ENCODE peak calls at places on chromosome 11, in eight cellular contexts. R is HCT116, K is OCI-LY7, X is progenitor cell of endocrine pancreas, H is SK-N-SH, Q is HepG2, O is A549, S is IMR-90. U is an unnamed sample.

GRCh38 chr11:33670250-33671011 is 30.2 kb downstream of the C11orf91 start:
- DNase-seq in R (no peak), K (no peak), X (no peak), H (no peak), Q (no peak), O (no peak), S (peak; percentile 87), U (peak; percentile 4)

GRCh38 chr11:68121067-68121899 is at the start of gene CHKA:
- DNase-seq in R (peak; percentile 64), K (peak; percentile 93), X (peak; percentile 84), H (peak; percentile 99), Q (peak; percentile 84), O (peak; percentile 84), S (peak; percentile 82), U (peak; percentile 91)

GRCh38 chr11:69014936-69015549 is 2.0 kb upstream of the MRGPRF start:
- DNase-seq in R (no peak), K (no peak), X (no peak), H (peak; percentile 51), Q (no peak), O (no peak), S (no peak), U (no peak)

GRCh38 chr11:86122773-86123172 is 53.9 kb upstream of the PICALM start:
- DNase-seq in R (no peak), K (no peak), X (no peak), H (no peak), Q (no peak), O (no peak), S (no peak), U (no peak)

GRCh38 chr11:133082453-133082781 is 449.9 kb downstream of the OPCML start:
- DNase-seq in R (no peak), K (no peak), X (no peak), H (no peak), Q (no peak), O (no peak), S (no peak), U (peak; percentile 41)

GRCh38 chr11:73391665-73392064 is 15.5 kb downstream of the RELT start:
- DNase-seq in R (no peak), K (no peak), X (no peak), H (no peak), Q (no peak), O (no peak), S (no peak), U (no peak)

GRCh38 chr11:12318791-12319733 is 58.3 kb upstream of the PARVA start:
- DNase-seq in R (no peak), K (peak; percentile 2), X (no peak), H (peak; percentile 59), Q (no peak), O (no peak), S (peak; percentile 89), U (no peak)

GRCh38 chr11:93512965-93513667 is 30.1 kb downstream of the SMCO4 start:
- DNase-seq in R (no peak), K (peak; percentile 62), X (no peak), H (no peak), Q (no peak), O (no peak), S (no peak), U (no peak)

GRCh38 chr11:84675631-84676030 is 951.5 kb downstream of the DLG2 start:
- DNase-seq in R (no peak), K (no peak), X (no peak), H (no peak), Q (no peak), O (no peak), S (no peak), U (no peak)

GRCh38 chr11:113549061-113549460 is 73.9 kb upstream of the DRD2 start:
- DNase-seq in R (no peak), K (no peak), X (no peak), H (no peak), Q (no peak), O (no peak), S (no peak), U (no peak)

GRCh38 chr11:2837096-2837601 is 48.4 kb downstream of the CDKN1C start:
- DNase-seq in R (peak; percentile 18), K (no peak), X (peak; percentile 64), H (peak; percentile 73), Q (peak; percentile 62), O (peak; percentile 28), S (peak; percentile 11), U (no peak)
- TF ChIP-seq CTCF in R (peak; percentile 46), K (no peak), X (peak; percentile 55), H (no peak), Q (peak; percentile 13), O (no peak), S (peak; percentile 23), U (no peak)

GRCh38 chr11:116078101-116078561 is 573.9 kb upstream of the CADM1 start:
- DNase-seq in R (no peak), K (peak; percentile 24), X (no peak), H (peak; percentile 59), Q (peak; percentile 15), O (no peak), S (peak; percentile 20), U (no peak)
- TF ChIP-seq CTCF in R (peak; percentile 28), K (peak; percentile 73), X (peak; percentile 61), H (peak; percentile 43), Q (peak; percentile 56), O (no peak), S (peak; percentile 52), U (no peak)

DNA sequence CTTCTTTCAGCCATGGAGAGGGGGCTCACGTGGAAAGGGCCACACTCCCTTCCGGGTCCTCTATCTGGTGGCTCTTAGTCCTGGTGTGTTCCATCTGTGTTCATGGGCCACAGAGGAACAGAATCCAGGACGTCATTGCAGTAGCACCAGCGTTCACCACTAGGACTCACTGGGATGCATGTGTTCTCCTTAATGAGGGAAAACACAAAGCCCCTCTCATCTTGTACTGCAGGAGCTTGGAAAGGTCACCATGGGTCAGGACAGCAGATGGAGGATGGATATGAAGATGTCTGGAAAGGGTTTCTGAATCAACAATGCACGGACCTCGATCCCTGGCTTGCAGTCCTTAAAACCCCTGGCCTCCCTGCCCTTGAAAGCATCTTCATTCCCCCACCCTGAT is 113.8 kb upstream of the THY1 start:
- DNase-seq in R (no peak), K (no peak), X (no peak), H (no peak), Q (no peak), O (no peak), S (no peak), U (no peak)
- TF ChIP-seq CTCF in R (peak; percentile 7), K (no peak), X (no peak), H (no peak), Q (no peak), O (no peak), S (no peak), U (no peak)

GRCh38 chr11:123480290-123480815 is 50.3 kb downstream of the GRAMD1B start:
- DNase-seq in R (no peak), K (no peak), X (no peak), H (no peak), Q (no peak), O (no peak), S (no peak), U (no peak)

GRCh38 chr11:123481647-123482046 is 51.6 kb downstream of the GRAMD1B start:
- DNase-seq in R (no peak), K (no peak), X (no peak), H (no peak), Q (no peak), O (no peak), S (no peak), U (no peak)

GRCh38 chr11:123478352-123478986 is 48.4 kb downstream of the GRAMD1B start:
- DNase-seq in R (peak; percentile 77), K (peak; percentile 67), X (no peak), H (peak; percentile 76), Q (peak; percentile 64), O (peak; percentile 71), S (peak; percentile 85), U (peak; percentile 25)

GRCh38 chr11:123477205-123477907 is 47.3 kb downstream of the GRAMD1B start:
- DNase-seq in R (no peak), K (no peak), X (no peak), H (no peak), Q (no peak), O (no peak), S (no peak), U (no peak)

GRCh38 chr11:123479048-123479837 is 49.2 kb downstream of the GRAMD1B start:
- DNase-seq in R (no peak), K (peak; percentile 26), X (no peak), H (no peak), Q (no peak), O (no peak), S (no peak), U (peak; percentile 39)
- TF ChIP-seq CTCF in R (no peak), K (no peak), X (no peak), H (no peak), Q (no peak), O (no peak), S (no peak), U (no peak)

DNA sequence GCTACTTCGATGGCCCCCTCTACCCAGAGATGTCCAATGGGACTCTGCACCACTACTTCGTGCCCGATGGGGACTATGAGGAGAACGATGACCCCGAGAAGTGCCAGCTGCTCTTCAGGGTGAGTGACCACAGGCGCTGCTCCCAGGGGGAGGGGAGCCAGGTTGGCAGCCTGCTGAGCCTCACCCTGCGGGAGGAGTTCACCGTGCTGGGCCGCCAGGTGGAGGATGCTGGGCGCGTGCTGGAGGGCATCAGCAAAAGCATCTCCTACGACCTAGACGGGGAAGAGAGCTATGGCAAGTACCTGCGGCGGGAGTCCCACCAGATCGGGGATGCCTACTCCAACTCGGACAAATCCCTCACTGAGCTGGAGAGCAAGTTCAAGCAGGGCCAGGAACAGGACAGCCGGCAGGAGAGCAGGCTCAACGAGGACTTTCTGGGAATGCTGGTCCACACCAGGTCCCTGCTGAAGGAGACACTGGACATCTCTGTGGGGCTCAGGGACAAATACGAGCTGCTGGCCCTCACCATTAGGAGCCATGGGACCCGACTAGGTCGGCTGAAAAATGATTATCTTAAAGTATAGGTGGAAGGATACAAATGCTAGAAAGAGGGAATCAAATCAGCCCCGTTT is 783 bp downstream of the FIBIN start:
- DNase-seq in R (no peak), K (no peak), X (no peak), H (no peak), Q (no peak), O (no peak), S (no peak), U (no peak)
- TF ChIP-seq CTCF in R (no peak), K (no peak), X (no peak), H (no peak), Q (no peak), O (no peak), S (no peak), U (no peak)

DNA sequence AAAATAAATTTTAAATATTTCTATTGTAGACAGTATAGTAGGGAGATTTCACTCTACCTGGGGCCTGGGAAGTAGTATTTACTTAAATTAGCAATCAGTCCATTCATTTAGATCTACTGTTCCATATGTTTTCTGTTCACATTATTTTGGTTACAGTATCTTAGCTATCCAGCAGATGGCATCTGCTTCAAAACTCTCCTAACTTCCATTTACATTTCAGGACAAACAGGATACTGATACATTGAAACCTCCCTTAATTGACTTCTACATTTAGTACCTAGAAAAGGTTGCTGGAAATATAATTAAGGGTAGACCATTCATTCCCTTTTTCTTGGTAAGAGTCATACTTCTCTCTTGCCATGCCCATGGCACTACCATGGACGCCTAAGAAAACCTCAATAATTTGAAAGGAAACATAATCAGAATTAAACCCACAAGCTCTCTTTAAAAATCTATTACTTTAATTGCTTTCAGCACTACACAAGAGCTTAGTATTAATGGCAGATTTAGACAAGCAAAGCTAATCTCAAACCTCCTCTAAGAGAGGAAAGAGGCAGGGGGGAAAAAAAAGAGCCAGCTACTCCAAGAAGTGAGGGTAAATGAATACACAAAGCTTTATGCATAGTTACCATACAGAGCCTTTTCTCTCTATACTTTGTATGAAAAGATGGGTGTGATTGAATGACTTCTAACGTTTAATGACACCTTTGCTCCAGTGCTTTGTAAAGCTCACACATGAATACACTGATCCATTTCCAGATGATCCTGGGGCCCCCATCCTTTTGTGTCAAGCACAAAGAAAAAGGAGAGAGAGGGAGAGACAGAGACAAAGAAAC is 131.2 kb upstream of the MTMR2 start:
- DNase-seq in R (peak; percentile 27), K (peak; percentile 54), X (no peak), H (peak; percentile 38), Q (peak; percentile 44), O (peak; percentile 7), S (peak; percentile 64), U (no peak)
- TF ChIP-seq CTCF in R (peak; percentile 53), K (peak; percentile 84), X (peak; percentile 67), H (peak; percentile 73), Q (peak; percentile 65), O (peak; percentile 59), S (peak; percentile 63), U (peak; percentile 78)

U was measured in activated CD8-positive, alpha-beta T cell treated with anti-CD3 and anti-CD28 coated beads for 36 hours.